ENCODE peak calls at places on chromosome 2, in ten cellular contexts. Z is foreskin fibroblast; Q is HuH-7; A is GM23338; G is activated naive CD8-positive, alpha-beta T cell treated with anti-CD3 and anti-CD28 coated beads, Interleukin-2, amount 10 ng/mL, durations not matched to agents 7 days and 5 days; N is HTR-8/SVneo; K is memory B cell; C is WTC11; I is NCI-H1092; E is astrocyte of the spinal cord. F is an unnamed sample.

GRCh38 chr2:224195954-224196571 is 157.0 kb upstream of the SERPINE2 start:
- DNase-seq in Z (no peak), Q (no peak), A (no peak), G (no peak), N (no peak), K (no peak), C (no peak), I (no peak), E (no peak), F (no peak)

GRCh38 chr2:106956879-106957278 is 70.9 kb upstream of the ST6GAL2 start:
- DNase-seq in Z (peak; percentile 98), Q (no peak), A (peak; percentile 16), G (no peak), N (peak; percentile 10), K (no peak), C (no peak), I (no peak), E (peak; percentile 98), F (no peak)

GRCh38 chr2:189751080-189751658 is 11.4 kb downstream of the OSGEPL1 start:
- DNase-seq in Z (peak; percentile 54), Q (peak; percentile 52), A (peak; percentile 77), G (no peak), N (peak; percentile 59), K (peak; percentile 16), C (peak; percentile 53), I (no peak), E (peak; percentile 23), F (no peak)

GRCh38 chr2:88177556-88177955 is 7.4 kb downstream of the THNSL2 start:
- DNase-seq in Z (no peak), Q (no peak), A (no peak), G (no peak), N (no peak), K (no peak), C (no peak), I (no peak), E (no peak), F (no peak)

GRCh38 chr2:196066794-196067382 is 1.7 kb downstream of the DNAH7 start:
- DNase-seq in Z (peak; percentile 54), Q (peak; percentile 16), A (peak; percentile 59), G (no peak), N (peak; percentile 37), K (peak; percentile 34), C (no peak), I (no peak), E (peak; percentile 60), F (no peak)

GRCh38 chr2:219877714-219878113 is 250.3 kb downstream of the SLC4A3 start:
- DNase-seq in Z (no peak), Q (no peak), A (no peak), G (no peak), N (no peak), K (no peak), C (peak; percentile 32), I (no peak), E (no peak), F (no peak)

GRCh38 chr2:237743561-237744269 is 54.9 kb upstream of the RBM44 start:
- DNase-seq in Z (peak; percentile 35), Q (peak; percentile 66), A (peak; percentile 14), G (no peak), N (no peak), K (no peak), C (no peak), I (no peak), E (peak; percentile 23), F (no peak)

GRCh38 chr2:226215902-226216503 is 583.6 kb downstream of the IRS1 start:
- DNase-seq in Z (peak; percentile 67), Q (peak; percentile 29), A (peak; percentile 90), G (peak; percentile 30), N (peak; percentile 8), K (peak; percentile 55), C (peak; percentile 83), I (peak; percentile 24), E (peak; percentile 61), F (peak; percentile 2)

GRCh38 chr2:165015052-165015642 is 59.8 kb upstream of the SLC38A11 start:
- DNase-seq in Z (peak; percentile 80), Q (peak; percentile 68), A (peak; percentile 83), G (peak; percentile 53), N (peak; percentile 37), K (peak; percentile 51), C (peak; percentile 75), I (peak; percentile 9), E (peak; percentile 64), F (peak; percentile 38)